ENCODE peak calls at places on chromosomes 16 and 17, in nine cellular contexts. K is astrocyte, Q is fibroblast of villous mesenchyme, G is BE2C, W is sigmoid colon, O is nephron progenitor cell, L is colonic mucosa, T is cardiac fibroblast, Z is adrenal gland. R is an unnamed sample.

GRCh38 chr16:8589293-8590160 is 784 bp downstream of the TMEM114 start:
- DNase-seq in T (no peak), L (no peak), Q (no peak), K (no peak), W (no peak), O (peak; percentile 62), G (no peak), Z (no peak), R (no peak)

GRCh38 chr16:46844771-46845170 is 13.8 kb upstream of the C16orf87 start:
- DNase-seq in O (no peak), Q (peak; percentile 72), W (no peak), Z (no peak), L (no peak), T (no peak), K (peak; percentile 52), G (no peak), R (no peak)

GRCh38 chr16:4981473-4981872 is 23.3 kb downstream of the SEC14L5 start:
- DNase-seq in W (no peak), L (no peak), Z (no peak), T (no peak), G (no peak), O (no peak), Q (no peak), K (no peak), R (no peak)

GRCh38 chr17:4006165-4006589 is 41.9 kb upstream of the ATP2A3 start:
- DNase-seq in K (no peak), Z (no peak), W (peak; percentile 60), T (no peak), Q (no peak), G (no peak), L (no peak), O (no peak), R (no peak)

GRCh38 chr17:13024526-13025263 is 6.9 kb upstream of the ELAC2 start:
- DNase-seq in Q (peak; percentile 58), W (no peak), T (peak; percentile 65), Z (peak; percentile 57), O (peak; percentile 82), L (peak; percentile 60), K (no peak), G (peak; percentile 56), R (peak; percentile 70)

GRCh38 chr17:4743898-4744297 is 4.2 kb upstream of the CXCL16 start:
- DNase-seq in L (no peak), K (no peak), W (no peak), Q (no peak), Z (no peak), G (no peak), T (no peak), O (no peak), R (no peak)

GRCh38 chr16:72876981-72877373 is 171.0 kb downstream of the ZFHX3 start:
- DNase-seq in L (no peak), Q (peak; percentile 20), G (no peak), O (no peak), T (no peak), K (peak; percentile 71), W (no peak), Z (peak; percentile 44), R (peak; percentile 35)

GRCh38 chr17:18186271-18186982 is 2.8 kb downstream of the ALKBH5 start:
- DNase-seq in O (no peak), L (no peak), T (peak; percentile 83), G (no peak), W (no peak), K (peak; percentile 46), Q (peak; percentile 74), Z (no peak), R (peak; percentile 38)

GRCh38 chr17:3888343-3889171 is 4.3 kb downstream of the CAMKK1 start:
- DNase-seq in L (peak; percentile 88), Q (peak; percentile 92), Z (peak; percentile 55), O (peak; percentile 71), T (peak; percentile 96), W (peak; percentile 97), K (peak; percentile 89), G (peak; percentile 81), R (peak; percentile 95)

GRCh38 chr17:1362964-1363363 is 37.1 kb downstream of the YWHAE start:
- DNase-seq in G (no peak), W (no peak), T (peak; percentile 48), Z (no peak), Q (peak; percentile 57), L (peak; percentile 25), O (no peak), K (no peak), R (peak; percentile 22)

DNA sequence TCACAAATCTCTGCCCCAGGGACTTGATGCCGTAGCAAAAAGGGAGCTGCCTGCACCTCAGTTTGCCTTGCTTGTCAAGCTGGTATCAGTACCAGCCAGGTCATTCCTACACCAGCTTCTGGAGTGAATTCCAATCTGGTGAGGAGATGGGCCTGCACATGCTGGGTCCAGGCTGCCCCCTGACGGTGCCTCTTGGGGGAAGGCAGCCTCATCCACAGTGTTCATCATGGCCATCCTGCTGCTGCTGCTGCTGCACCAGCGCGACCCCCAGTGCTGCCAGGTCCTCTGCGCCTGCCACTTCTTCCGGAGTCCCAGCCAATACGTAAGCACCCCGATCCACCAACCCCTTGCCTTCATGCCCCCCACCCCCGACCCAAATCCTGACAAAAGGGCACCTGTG is 8.3 kb downstream of the MRPL27 start:
- DNase-seq in W (peak; percentile 39), K (peak; percentile 33), G (no peak), Q (no peak), T (peak; percentile 42), Z (no peak), O (peak; percentile 18), L (no peak), R (no peak)
- TF ChIP-seq CTCF in W (no peak), K (peak; percentile 8), G (no peak), Q (peak; percentile 26), T (peak; percentile 4), Z (no peak), O (no peak), L (no peak), R (no peak)

GRCh38 chr16:78005881-78006280 is 16.5 kb upstream of the CLEC3A start:
- DNase-seq in G (peak; percentile 22), O (no peak), Z (no peak), Q (no peak), L (no peak), T (no peak), K (no peak), W (no peak), R (peak; percentile 53)
- TF ChIP-seq CTCF in G (peak; percentile 30), O (no peak), Z (no peak), Q (peak; percentile 47), L (no peak), T (no peak), K (no peak), W (no peak), R (no peak)

GRCh38 chr16:50667497-50668367 is 13.4 kb downstream of the SNX20 start:
- DNase-seq in O (no peak), K (no peak), L (no peak), Z (no peak), W (no peak), T (no peak), G (no peak), Q (no peak), R (no peak)
- TF ChIP-seq CTCF in O (no peak), K (no peak), L (no peak), Z (no peak), W (no peak), T (no peak), G (no peak), Q (no peak), R (no peak)

DNA sequence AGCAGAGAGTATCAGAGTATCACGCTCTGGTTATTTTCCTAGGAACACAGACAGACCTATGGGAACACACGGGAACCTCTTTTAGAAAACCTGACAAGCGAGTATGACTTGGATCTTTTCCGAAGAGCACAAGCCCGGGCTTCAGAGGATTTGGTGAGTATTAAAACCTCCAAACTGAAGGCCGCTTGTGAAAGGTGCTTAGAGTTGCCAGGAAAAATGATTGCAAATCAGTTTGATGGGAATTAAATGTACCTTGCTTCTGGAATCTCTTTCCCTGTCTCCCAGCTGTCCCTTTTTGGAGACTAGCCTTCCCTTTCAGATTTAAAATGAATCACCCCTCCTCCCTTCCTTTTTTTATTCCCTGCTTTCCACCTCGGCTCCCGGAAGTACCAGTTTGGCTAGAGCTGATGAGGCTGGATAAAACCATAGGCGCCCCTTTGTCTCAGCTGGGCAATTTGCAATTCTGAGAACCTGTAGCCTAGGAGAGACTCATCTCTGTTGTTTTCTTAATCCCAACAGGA is 27.3 kb downstream of the KAT7 start:
- DNase-seq in K (no peak), Q (no peak), T (no peak), G (no peak), O (no peak), Z (no peak), W (no peak), L (no peak), R (no peak)
- TF ChIP-seq CTCF in K (no peak), Q (no peak), T (no peak), G (no peak), O (no peak), Z (no peak), W (no peak), L (no peak), R (no peak)

GRCh38 chr16:23781176-23781575 is 26.4 kb downstream of the CHP2 start:
- DNase-seq in G (no peak), T (no peak), Z (no peak), O (no peak), Q (no peak), W (no peak), L (no peak), K (no peak), R (no peak)

GRCh38 chr16:23786964-23787571 is 32.2 kb downstream of the CHP2 start:
- DNase-seq in O (no peak), G (no peak), K (no peak), Q (no peak), T (no peak), L (no peak), Z (no peak), W (no peak), R (no peak)

GRCh38 chr16:23785842-23786241 is 31.0 kb downstream of the CHP2 start:
- DNase-seq in L (no peak), Q (no peak), Z (no peak), G (no peak), T (no peak), K (no peak), W (no peak), O (no peak), R (no peak)

GRCh38 chr16:23788653-23789052 is 33.8 kb downstream of the CHP2 start:
- DNase-seq in W (no peak), T (no peak), O (no peak), Q (no peak), Z (no peak), L (no peak), G (no peak), K (no peak), R (no peak)

DNA sequence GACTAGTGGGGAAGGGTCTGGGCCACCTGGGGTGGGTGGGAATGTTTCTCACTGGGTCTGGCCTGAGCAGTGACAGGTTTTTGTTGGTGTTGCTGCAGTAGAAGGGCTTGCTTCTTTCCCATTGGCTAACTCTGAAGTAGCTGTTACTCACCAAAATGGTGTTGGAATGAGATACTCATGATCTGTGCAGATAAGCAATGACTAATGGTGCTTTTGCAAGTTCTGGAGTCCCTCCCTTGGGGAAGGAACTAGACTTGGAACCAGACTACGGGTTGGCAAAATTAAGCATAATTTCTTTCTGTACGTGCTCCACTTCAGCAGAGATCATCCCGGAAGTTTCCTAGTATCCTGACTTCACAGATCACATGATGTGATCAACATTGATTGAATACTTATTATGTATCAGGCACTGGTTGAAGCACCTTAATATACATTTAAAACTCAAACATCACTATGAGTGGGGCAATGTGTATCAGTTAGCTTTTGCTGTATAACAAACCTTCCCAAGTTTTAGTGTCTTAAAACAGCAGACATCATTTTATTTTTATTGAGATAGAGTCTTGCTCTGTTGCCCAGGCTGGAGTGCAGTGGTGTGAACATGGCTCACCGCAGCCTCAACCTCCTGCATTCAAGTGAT is 30.1 kb downstream of the CHP2 start:
- DNase-seq in T (peak; percentile 12), L (no peak), G (no peak), O (no peak), K (peak; percentile 18), Z (no peak), Q (peak; percentile 4), W (no peak), R (peak; percentile 47)
- TF ChIP-seq CTCF in T (no peak), L (no peak), G (no peak), O (no peak), K (no peak), Z (no peak), Q (no peak), W (no peak), R (no peak)

R was measured in MCF 10A.